ENCODE peak calls at places on chromosomes 1 and 21, in four cellular contexts. C is GM04504; K is stimulated activated CD4-positive, alpha-beta T cell treated with anti-CD3 and anti-CD28 coated beads, Interleukin-4, amount 100 ng/mL, for 24 hours; B is iris pigment epithelial cell. X is an unnamed sample.

GRCh38 chr1:171736204-171736603 is 5.7 kb downstream of the VAMP4 start:
- DNase-seq in K (no peak), B (no peak), C (no peak), X (no peak)

GRCh38 chr1:154808261-154808908 is 61.7 kb downstream of the KCNN3 start:
- DNase-seq in K (no peak), B (no peak), C (no peak), X (no peak)

GRCh38 chr1:77322061-77322900 is 40.5 kb downstream of the AK5 start:
- DNase-seq in B (peak), C (peak), K (no peak), X (peak)

GRCh38 chr1:35808376-35809155 is 750 bp downstream of the AGO4 start:
- DNase-seq in B (peak), K (peak), C (peak), X (no peak)

GRCh38 chr1:243582321-243582720 is 267.7 kb downstream of the AKT3 start:
- DNase-seq in K (no peak), B (peak), C (no peak), X (no peak)

GRCh38 chr1:26044971-26045711 is 777 bp downstream of the SLC30A2 start:
- DNase-seq in K (no peak), C (no peak), B (no peak), X (no peak)

GRCh38 chr21:42632771-42633690 is 20.4 kb upstream of the PDE9A start:
- DNase-seq in K (no peak), C (no peak), B (no peak), X (no peak)

GRCh38 chr21:31660134-31660565 is 657 bp downstream of the SOD1 start:
- DNase-seq in C (peak), K (no peak), B (peak), X (peak)

GRCh38 chr1:117537291-117537920 is 68.4 kb upstream of the TENT5C start:
- DNase-seq in K (no peak), B (no peak), C (no peak), X (no peak)